ENCODE peak calls at places on chromosomes 3 and 15, in six cellular contexts. G, X, J, K, E and L are unnamed samples.

GRCh38 chr15:28100516-28101195 is 1.5 kb upstream of the OCA2 start:
- DNase-seq in G (no peak), J (no peak), X (no peak), E (no peak), K (peak; percentile 48), L (no peak)

GRCh38 chr15:72155635-72156616 is 37.7 kb downstream of the SENP8 start:
- DNase-seq in X (peak; percentile 52), J (peak; percentile 70), E (peak; percentile 48), G (peak; percentile 84), K (peak; percentile 89), L (peak; percentile 76)

GRCh38 chr3:125694761-125695294 is 99.5 kb upstream of the OSBPL11 start:
- DNase-seq in K (no peak), E (no peak), J (no peak), G (no peak), X (no peak), L (no peak)

GRCh38 chr15:44584162-44584749 is 47.3 kb downstream of the EIF3J start:
- DNase-seq in J (peak; percentile 39), E (no peak), K (no peak), G (peak; percentile 41), X (no peak), L (no peak)

GRCh38 chr15:99981223-99981647 is 248.0 kb upstream of the LYSMD4 start:
- DNase-seq in K (no peak), J (no peak), E (no peak), X (no peak), G (no peak), L (no peak)

GRCh38 chr3:158974905-158975304 is 173.1 kb downstream of the MFSD1 start:
- DNase-seq in X (no peak), J (no peak), E (no peak), K (no peak), G (no peak), L (no peak)

GRCh38 chr3:108820586-108820985 is 2.0 kb upstream of the TRAT1 start:
- DNase-seq in E (no peak), K (no peak), J (no peak), X (no peak), G (no peak), L (no peak)

GRCh38 chr15:74783808-74784175 is 1.9 kb downstream of the CSK start:
- DNase-seq in K (peak; percentile 64), J (no peak), X (no peak), E (no peak), G (no peak), L (no peak)

GRCh38 chr15:45802140-45802539 is 167.3 kb downstream of the SQOR start:
- DNase-seq in X (no peak), E (no peak), K (no peak), J (no peak), G (no peak), L (no peak)

GRCh38 chr15:35557012-35557411 is 11.0 kb upstream of the DPH6 start:
- DNase-seq in J (no peak), K (no peak), E (no peak), G (no peak), X (no peak), L (no peak)

DNA sequence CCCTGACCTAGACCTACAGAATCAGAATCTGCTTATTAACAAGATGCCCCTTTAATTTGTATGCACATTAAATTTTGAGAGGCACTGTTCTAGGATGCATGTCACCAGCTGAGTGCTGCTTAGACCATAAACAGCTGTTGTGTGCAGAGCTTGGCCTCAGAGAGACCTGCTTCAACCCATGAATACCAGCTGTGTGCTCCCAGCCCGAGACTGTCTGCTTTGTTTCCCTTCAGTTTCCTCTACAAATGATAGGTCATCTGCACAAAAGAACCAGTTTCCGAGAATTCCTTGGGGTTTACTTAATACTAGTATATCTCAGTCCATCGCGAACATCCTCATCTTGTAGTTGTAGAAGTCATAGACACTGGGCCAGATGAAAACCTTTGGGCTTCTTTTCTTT is 158.5 kb upstream of the PFN2 start:
- DNase-seq in E (no peak), J (no peak), K (no peak), X (no peak), G (no peak), L (no peak)
- TF ChIP-seq CTCF in E (no peak), J (no peak), K (no peak), X (no peak), G (no peak), L (no peak)

GRCh38 chr3:11509175-11510000 is 134.3 kb downstream of the VGLL4 start:
- DNase-seq in G (no peak), K (peak; percentile 93), X (peak; percentile 92), E (peak; percentile 36), J (no peak), L (no peak)
- TF ChIP-seq CTCF in G (no peak), K (no peak), X (no peak), E (no peak), J (no peak), L (no peak)

GRCh38 chr3:120182613-120183524 is 88.6 kb upstream of the GSK3B start:
- DNase-seq in J (no peak), K (no peak), X (no peak), E (no peak), G (no peak), L (peak; percentile 36)
- TF ChIP-seq CTCF in J (peak; percentile 18), K (no peak), X (peak; percentile 11), E (no peak), G (no peak), L (no peak)

GRCh38 chr3:45832691-45833090 is 9.2 kb downstream of the LZTFL1 start:
- DNase-seq in X (no peak), J (no peak), E (no peak), G (no peak), K (no peak), L (no peak)
- TF ChIP-seq CTCF in X (no peak), J (no peak), E (no peak), G (no peak), K (no peak), L (peak; percentile 14)

DNA sequence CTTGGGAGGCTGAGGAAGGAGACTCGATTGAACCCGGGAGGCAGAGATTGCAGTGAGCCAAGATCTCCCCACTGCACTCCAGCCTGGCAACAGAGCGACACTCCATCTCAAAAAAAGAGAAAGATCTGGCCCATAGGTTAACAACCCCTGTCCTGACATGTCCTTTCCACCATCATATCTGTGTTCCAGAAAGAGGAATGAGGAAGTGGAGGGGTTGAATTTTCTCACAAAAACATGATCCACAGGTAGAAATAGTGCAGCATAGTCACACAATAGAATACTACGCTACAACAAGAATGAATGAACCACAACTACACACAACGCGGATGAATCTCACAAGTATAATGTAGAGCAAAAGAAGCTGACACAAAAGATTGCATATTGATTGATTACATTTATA is 4.7 kb upstream of the SLC51B start:
- DNase-seq in E (no peak), X (no peak), G (no peak), K (no peak), J (no peak), L (no peak)
- TF ChIP-seq CTCF in E (no peak), X (no peak), G (no peak), K (no peak), J (no peak), L (no peak)

DNA sequence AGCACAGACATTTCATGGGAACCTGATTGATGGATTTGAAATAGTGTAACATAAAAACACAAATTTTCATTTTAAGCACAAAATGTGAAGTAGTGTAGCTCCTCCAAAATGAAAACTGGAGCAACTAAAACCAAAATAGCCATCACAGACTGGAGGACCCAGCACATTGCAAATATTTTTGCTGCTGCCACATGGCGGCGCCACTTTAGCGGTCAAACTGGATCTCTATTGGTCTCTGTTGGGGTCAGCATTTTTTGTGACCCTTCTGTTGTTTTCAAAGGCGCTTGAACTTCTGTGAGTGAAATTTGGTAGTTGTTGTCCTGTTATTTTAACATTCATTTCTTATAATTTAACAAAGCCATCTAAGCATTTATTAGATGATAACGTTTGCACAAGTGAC is 259.9 kb downstream of the IL20RB start:
- DNase-seq in K (no peak), X (no peak), J (no peak), G (peak; percentile 40), E (no peak), L (no peak)
- TF ChIP-seq CTCF in K (no peak), X (no peak), J (no peak), G (peak; percentile 74), E (no peak), L (peak; percentile 36)

GRCh38 chr15:87863152-87863551 is 393.4 kb downstream of the NTRK3 start:
- DNase-seq in X (no peak), G (peak; percentile 30), K (no peak), J (no peak), E (no peak), L (no peak)

GRCh38 chr15:87871738-87872315 is 384.7 kb downstream of the NTRK3 start:
- DNase-seq in X (peak; percentile 36), K (no peak), G (no peak), E (no peak), J (no peak), L (no peak)

GRCh38 chr15:87871130-87871737 is 385.3 kb downstream of the NTRK3 start:
- DNase-seq in X (peak; percentile 81), G (no peak), K (no peak), E (no peak), J (no peak), L (no peak)

DNA sequence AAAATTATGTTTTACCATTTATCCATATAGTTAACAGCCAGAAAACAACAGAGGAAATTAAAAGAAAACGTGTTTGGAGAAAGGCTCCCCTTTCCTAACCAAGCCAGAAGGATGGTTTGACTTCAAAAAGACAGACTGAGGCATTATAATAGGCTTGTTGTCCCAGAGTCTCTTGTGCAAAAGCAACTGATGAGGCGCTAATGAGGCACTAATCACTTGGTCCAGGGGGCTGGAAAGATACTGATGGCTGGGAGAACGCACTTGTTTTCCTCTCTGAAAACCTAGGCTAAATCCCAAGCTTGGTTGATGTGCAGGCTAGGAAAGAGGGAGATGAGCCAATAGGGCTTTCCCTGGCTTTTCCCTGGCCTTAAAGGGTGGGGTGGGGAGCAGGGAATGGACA is 389.6 kb downstream of the NTRK3 start:
- DNase-seq in G (no peak), E (no peak), K (no peak), X (no peak), J (no peak), L (no peak)
- TF ChIP-seq CTCF in G (no peak), E (no peak), K (no peak), X (no peak), J (no peak), L (no peak)

GRCh38 chr15:79101866-79102581 is 11.4 kb upstream of the RASGRF1 start:
- DNase-seq in X (no peak), J (no peak), E (no peak), G (no peak), K (no peak), L (no peak)
- TF ChIP-seq CTCF in X (no peak), J (no peak), E (no peak), G (no peak), K (no peak), L (no peak)

GRCh38 chr3:113617726-113618125 is 78.7 kb downstream of the USF3 start:
- DNase-seq in E (no peak), J (no peak), X (no peak), G (no peak), K (no peak), L (no peak)
- TF ChIP-seq CTCF in E (no peak), J (no peak), X (no peak), G (no peak), K (no peak), L (no peak)

GRCh38 chr3:52278510-52279069 is at the start of gene WDR82:
- DNase-seq in E (peak; percentile 89), K (peak; percentile 99), J (peak; percentile 98), X (peak; percentile 77), G (peak; percentile 99), L (peak; percentile 98)
- TF ChIP-seq CTCF in E (peak; percentile 30), K (peak; percentile 29), J (peak; percentile 24), X (peak; percentile 29), G (peak; percentile 56), L (no peak)